ENCODE peak calls at places on chromosomes 3 and 15, in four cellular contexts. One of them, this sample, is unnamed.

GRCh38 chr15:80620931-80621330 is 74.2 kb upstream of the ABHD17C start:
- DNase-seq in AG08396: no peak
- DNase-seq in NCI-H774: no peak
- DNase-seq in NCI-H1092 treated with DMSO at 0.1 percent for 48 hours: no peak
- DNase-seq in this sample: no peak

GRCh38 chr3:136266468-136266867 is 16.3 kb downstream of the PCCB start:
- DNase-seq in AG08396: peak; percentile 21
- DNase-seq in NCI-H774: no peak
- DNase-seq in NCI-H1092 treated with DMSO at 0.1 percent for 48 hours: no peak
- DNase-seq in this sample: no peak

GRCh38 chr3:53195602-53196574 is 34.9 kb downstream of the PRKCD start:
- DNase-seq in AG08396: peak; percentile 85
- DNase-seq in NCI-H774: no peak
- DNase-seq in NCI-H1092 treated with DMSO at 0.1 percent for 48 hours: peak; percentile 32
- DNase-seq in this sample: peak; percentile 23

GRCh38 chr3:115161866-115162265 is 14.8 kb upstream of the ZBTB20 start:
- DNase-seq in AG08396: no peak
- DNase-seq in NCI-H774: no peak
- DNase-seq in NCI-H1092 treated with DMSO at 0.1 percent for 48 hours: no peak
- DNase-seq in this sample: no peak

GRCh38 chr15:61835476-61836106 is 224.7 kb downstream of the VPS13C start:
- DNase-seq in AG08396: peak; percentile 80
- DNase-seq in NCI-H774: peak; percentile 38
- DNase-seq in NCI-H1092 treated with DMSO at 0.1 percent for 48 hours: peak; percentile 19
- DNase-seq in this sample: peak; percentile 1

GRCh38 chr3:141125351-141125750 is 74.2 kb downstream of the SPSB4 start:
- DNase-seq in AG08396: no peak
- DNase-seq in NCI-H774: no peak
- DNase-seq in NCI-H1092 treated with DMSO at 0.1 percent for 48 hours: no peak
- DNase-seq in this sample: no peak

GRCh38 chr3:184231671-184232070 is 2.3 kb downstream of the VWA5B2 start:
- DNase-seq in AG08396: no peak
- DNase-seq in NCI-H774: no peak
- DNase-seq in NCI-H1092 treated with DMSO at 0.1 percent for 48 hours: no peak
- DNase-seq in this sample: no peak

GRCh38 chr3:98697225-98697624 is 65.9 kb upstream of the ST3GAL6 start:
- DNase-seq in AG08396: no peak
- DNase-seq in NCI-H774: no peak
- DNase-seq in NCI-H1092 treated with DMSO at 0.1 percent for 48 hours: no peak
- DNase-seq in this sample: no peak

GRCh38 chr3:31132132-31132769 is 237.8 kb upstream of the GADL1 start:
- DNase-seq in AG08396: peak; percentile 28
- DNase-seq in NCI-H774: no peak
- DNase-seq in NCI-H1092 treated with DMSO at 0.1 percent for 48 hours: peak; percentile 13
- DNase-seq in this sample: no peak

GRCh38 chr3:40299130-40299720 is 10.3 kb upstream of the EIF1B start:
- DNase-seq in AG08396: no peak
- DNase-seq in NCI-H774: no peak
- DNase-seq in NCI-H1092 treated with DMSO at 0.1 percent for 48 hours: no peak
- DNase-seq in this sample: no peak

GRCh38 chr3:72982653-72983366 is 13.8 kb upstream of the PPP4R2 start:
- DNase-seq in AG08396: no peak
- DNase-seq in NCI-H774: no peak
- DNase-seq in NCI-H1092 treated with DMSO at 0.1 percent for 48 hours: no peak
- DNase-seq in this sample: no peak

GRCh38 chr3:138801792-138802191 is 32.9 kb downstream of the PIK3CB start:
- DNase-seq in AG08396: no peak
- DNase-seq in NCI-H774: no peak
- DNase-seq in NCI-H1092 treated with DMSO at 0.1 percent for 48 hours: no peak
- DNase-seq in this sample: no peak

GRCh38 chr3:153051427-153052095 is 110.5 kb upstream of the RAP2B start:
- DNase-seq in AG08396: peak; percentile 52
- DNase-seq in NCI-H774: no peak
- DNase-seq in NCI-H1092 treated with DMSO at 0.1 percent for 48 hours: no peak
- DNase-seq in this sample: no peak

GRCh38 chr15:44536298-44536961 is 517 bp upstream of the EIF3J start:
- DNase-seq in AG08396: no peak
- DNase-seq in NCI-H774: peak; percentile 88
- DNase-seq in NCI-H1092 treated with DMSO at 0.1 percent for 48 hours: peak; percentile 92
- DNase-seq in this sample: peak; percentile 76

GRCh38 chr3:131381445-131382291 is at the start of gene NUDT16:
- DNase-seq in AG08396: peak; percentile 98
- DNase-seq in NCI-H774: peak; percentile 98
- DNase-seq in NCI-H1092 treated with DMSO at 0.1 percent for 48 hours: peak; percentile 97
- DNase-seq in this sample: peak; percentile 86

GRCh38 chr3:10242182-10243065 is 5.8 kb upstream of the TATDN2 start:
- DNase-seq in AG08396: no peak
- DNase-seq in NCI-H774: no peak
- DNase-seq in NCI-H1092 treated with DMSO at 0.1 percent for 48 hours: no peak
- DNase-seq in this sample: no peak

GRCh38 chr15:57931570-57931969 is 133.9 kb downstream of the ALDH1A2 start:
- DNase-seq in AG08396: no peak
- DNase-seq in NCI-H774: no peak
- DNase-seq in NCI-H1092 treated with DMSO at 0.1 percent for 48 hours: no peak
- DNase-seq in this sample: no peak

GRCh38 chr3:101940521-101940992 is 91.2 kb downstream of the NFKBIZ start:
- DNase-seq in AG08396: peak; percentile 75
- DNase-seq in NCI-H774: no peak
- DNase-seq in NCI-H1092 treated with DMSO at 0.1 percent for 48 hours: no peak
- DNase-seq in this sample: peak; percentile 33

GRCh38 chr15:51589881-51590570 is 32.5 kb downstream of the DMXL2 start:
- DNase-seq in AG08396: no peak
- DNase-seq in NCI-H774: no peak
- DNase-seq in NCI-H1092 treated with DMSO at 0.1 percent for 48 hours: no peak
- DNase-seq in this sample: no peak

GRCh38 chr15:59999064-59999377 is 5.1 kb upstream of the FOXB1 start:
- DNase-seq in AG08396: no peak
- DNase-seq in NCI-H774: no peak
- DNase-seq in NCI-H1092 treated with DMSO at 0.1 percent for 48 hours: no peak
- DNase-seq in this sample: no peak

GRCh38 chr3:72310028-72310987 is 525.4 kb upstream of the PROK2 start:
- DNase-seq in AG08396: peak; percentile 80
- DNase-seq in NCI-H774: no peak
- DNase-seq in NCI-H1092 treated with DMSO at 0.1 percent for 48 hours: peak; percentile 76
- DNase-seq in this sample: peak; percentile 9

GRCh38 chr15:80991446-80991845 is 1.8 kb upstream of the MESD start:
- DNase-seq in AG08396: peak; percentile 68
- DNase-seq in NCI-H774: no peak
- DNase-seq in NCI-H1092 treated with DMSO at 0.1 percent for 48 hours: no peak
- DNase-seq in this sample: no peak

GRCh38 chr3:66938338-66938963 is 59.7 kb upstream of the KBTBD8 start:
- DNase-seq in AG08396: peak; percentile 52
- DNase-seq in NCI-H774: peak; percentile 19
- DNase-seq in NCI-H1092 treated with DMSO at 0.1 percent for 48 hours: peak; percentile 40
- DNase-seq in this sample: peak; percentile 51

GRCh38 chr15:99059010-99059981 is 45.6 kb upstream of the SYNM start:
- DNase-seq in AG08396: peak; percentile 97
- DNase-seq in NCI-H774: peak; percentile 23
- DNase-seq in NCI-H1092 treated with DMSO at 0.1 percent for 48 hours: peak; percentile 25
- DNase-seq in this sample: no peak

GRCh38 chr3:53232641-53233377 is 23.0 kb downstream of the TKT start:
- DNase-seq in AG08396: no peak
- DNase-seq in NCI-H774: no peak
- DNase-seq in NCI-H1092 treated with DMSO at 0.1 percent for 48 hours: no peak
- DNase-seq in this sample: no peak

GRCh38 chr3:48847053-48847585 is 555 bp downstream of the PRKAR2A start:
- DNase-seq in AG08396: peak; percentile 80
- DNase-seq in NCI-H774: peak; percentile 11
- DNase-seq in NCI-H1092 treated with DMSO at 0.1 percent for 48 hours: peak; percentile 75
- DNase-seq in this sample: peak; percentile 36

GRCh38 chr3:5426094-5426883 is 238.8 kb downstream of the EDEM1 start:
- DNase-seq in AG08396: peak; percentile 60
- DNase-seq in NCI-H774: peak; percentile 78
- DNase-seq in NCI-H1092 treated with DMSO at 0.1 percent for 48 hours: peak; percentile 33
- DNase-seq in this sample: peak; percentile 70

GRCh38 chr3:9855594-9855993 is 11.8 kb upstream of the RPUSD3 start:
- DNase-seq in AG08396: no peak
- DNase-seq in NCI-H774: no peak
- DNase-seq in NCI-H1092 treated with DMSO at 0.1 percent for 48 hours: no peak
- DNase-seq in this sample: no peak

GRCh38 chr15:53591041-53591440 is 168.4 kb downstream of the WDR72 start:
- DNase-seq in AG08396: no peak
- DNase-seq in NCI-H774: no peak
- DNase-seq in NCI-H1092 treated with DMSO at 0.1 percent for 48 hours: no peak
- DNase-seq in this sample: no peak

GRCh38 chr3:165185707-165186327 is 10.4 kb downstream of the SLITRK3 start:
- DNase-seq in AG08396: peak; percentile 54
- DNase-seq in NCI-H774: peak; percentile 76
- DNase-seq in NCI-H1092 treated with DMSO at 0.1 percent for 48 hours: peak; percentile 77
- DNase-seq in this sample: peak; percentile 86

GRCh38 chr15:94164202-94164807 is 67.1 kb upstream of the MCTP2 start:
- DNase-seq in AG08396: peak; percentile 34
- DNase-seq in NCI-H774: peak; percentile 44
- DNase-seq in NCI-H1092 treated with DMSO at 0.1 percent for 48 hours: peak; percentile 59
- DNase-seq in this sample: peak; percentile 38

GRCh38 chr3:146972726-146973125 is 367.6 kb upstream of the PLSCR5 start:
- DNase-seq in AG08396: peak; percentile 12
- DNase-seq in NCI-H774: no peak
- DNase-seq in NCI-H1092 treated with DMSO at 0.1 percent for 48 hours: no peak
- DNase-seq in this sample: no peak

GRCh38 chr3:81022339-81022738 is 739.1 kb downstream of the GBE1 start:
- DNase-seq in AG08396: no peak
- DNase-seq in NCI-H774: no peak
- DNase-seq in NCI-H1092 treated with DMSO at 0.1 percent for 48 hours: no peak
- DNase-seq in this sample: no peak

GRCh38 chr3:27279153-27279552 is 90.0 kb downstream of the NEK10 start:
- DNase-seq in AG08396: no peak
- DNase-seq in NCI-H774: no peak
- DNase-seq in NCI-H1092 treated with DMSO at 0.1 percent for 48 hours: no peak
- DNase-seq in this sample: no peak

GRCh38 chr15:66763186-66764066 is 61.4 kb downstream of the SMAD6 start:
- DNase-seq in AG08396: no peak
- DNase-seq in NCI-H774: no peak
- DNase-seq in NCI-H1092 treated with DMSO at 0.1 percent for 48 hours: peak; percentile 2
- DNase-seq in this sample: no peak

GRCh38 chr3:189001559-189001958 is 170.2 kb upstream of the TPRG1 start:
- DNase-seq in AG08396: peak; percentile 68
- DNase-seq in NCI-H774: no peak
- DNase-seq in NCI-H1092 treated with DMSO at 0.1 percent for 48 hours: no peak
- DNase-seq in this sample: no peak

GRCh38 chr15:32886441-32886840 is 168.6 kb downstream of the GREM1 start:
- DNase-seq in AG08396: no peak
- DNase-seq in NCI-H774: no peak
- DNase-seq in NCI-H1092 treated with DMSO at 0.1 percent for 48 hours: no peak
- DNase-seq in this sample: no peak

GRCh38 chr3:46334911-46335478 is 18.9 kb upstream of the CCR2 start:
- DNase-seq in AG08396: no peak
- DNase-seq in NCI-H774: no peak
- DNase-seq in NCI-H1092 treated with DMSO at 0.1 percent for 48 hours: no peak
- DNase-seq in this sample: no peak